ENCODE peak calls at places on chromosomes 16 and 17, in four cellular contexts. M, Y, S and P are unnamed samples. For H3K27me3, the result is how much of the 10 kb centered on the place peaks cover.

GRCh38 chr16:70711211-70711978 is 25.5 kb upstream of the MTSS2 start:
- DNase-seq in M (no peak), Y (no peak), S (no peak), P (no peak)

GRCh38 chr16:14070555-14070876 is 603 bp upstream of the MRTFB start:
- DNase-seq in M (no peak), Y (no peak), S (no peak), P (no peak)

GRCh38 chr17:15516150-15516549 is 47.1 kb downstream of the TVP23C start:
- DNase-seq in M (no peak), Y (no peak), S (no peak), P (no peak)

GRCh38 chr17:44502598-44503079 is 567 bp downstream of the GPATCH8 start:
- DNase-seq in M (no peak), Y (no peak), S (no peak), P (no peak)

GRCh38 chr16:50263940-50264929 is 2.1 kb upstream of the ADCY7 start:
- DNase-seq in M (no peak), Y (no peak), S (no peak), P (no peak)

GRCh38 chr16:47081113-47081512 is 62.6 kb downstream of the NETO2 start:
- DNase-seq in M (no peak), Y (no peak), S (no peak), P (no peak)

GRCh38 chr16:1430759-1431496 is at the start of gene PERCC1:
- DNase-seq in M (no peak), Y (no peak), S (no peak), P (no peak)

GRCh38 chr16:72658888-72659717 is 388.8 kb downstream of the ZFHX3 start:
- DNase-seq in M (no peak), Y (no peak), S (no peak), P (no peak)

GRCh38 chr16:75621170-75621477 is 2.0 kb downstream of the ADAT1 start:
- DNase-seq in M (no peak), Y (no peak), S (no peak), P (peak)

GRCh38 chr16:2838928-2839327 is 8.8 kb downstream of the ZG16B start:
- DNase-seq in M (peak), Y (no peak), S (no peak), P (no peak)

GRCh38 chr16:54813778-54814177 is 116.9 kb upstream of the IRX5 start:
- DNase-seq in M (no peak), Y (no peak), S (no peak), P (no peak)

GRCh38 chr16:5678371-5678770 is 580.8 kb upstream of the EEF2KMT start:
- DNase-seq in M (no peak), Y (no peak), S (no peak), P (no peak)

GRCh38 chr17:29145289-29146058 is 34.7 kb downstream of the MYO18A start:
- DNase-seq in M (peak), Y (no peak), S (peak), P (no peak)

GRCh38 chr17:12627776-12628491 is 37.8 kb upstream of the MYOCD start:
- DNase-seq in M (no peak), Y (no peak), S (no peak), P (no peak)

GRCh38 chr17:34375598-34375997 is 12.6 kb upstream of the CCL1 start:
- DNase-seq in M (no peak), Y (no peak), S (no peak), P (no peak)

GRCh38 chr16:22970191-22970845 is 156.4 kb downstream of the HS3ST2 start:
- DNase-seq in M (no peak), Y (no peak), S (no peak), P (no peak)

GRCh38 chr17:71325117-71325516 is 795.7 kb upstream of the SOX9 start:
- DNase-seq in M (no peak), Y (no peak), S (no peak), P (no peak)

GRCh38 chr16:46972971-46973456 is 460 bp downstream of the DNAJA2 start:
- DNase-seq in M (peak), Y (no peak), S (peak), P (no peak)

GRCh38 chr16:65473699-65474098 is 351.8 kb upstream of the CDH11 start:
- DNase-seq in M (no peak), Y (no peak), S (no peak), P (no peak)

GRCh38 chr16:1781758-1782407 is 488 bp downstream of the SPSB3 start:
- DNase-seq in M (peak), Y (no peak), S (no peak), P (no peak)

GRCh38 chr17:62804822-62805221 is 3.3 kb downstream of the MARCHF10 start:
- DNase-seq in M (no peak), Y (no peak), S (no peak), P (no peak)

GRCh38 chr16:5041604-5042133 is 7.9 kb upstream of the NAGPA start:
- DNase-seq in M (no peak), Y (no peak), S (no peak), P (no peak)

GRCh38 chr17:75069783-75070182 is 18.0 kb upstream of the SLC16A5 start:
- DNase-seq in M (no peak), Y (no peak), S (no peak), P (no peak)

GRCh38 chr16:66020642-66021041 is 345.8 kb upstream of the CDH5 start:
- DNase-seq in M (no peak), Y (no peak), S (no peak), P (no peak)

GRCh38 chr16:1812732-1813163 is 13.9 kb downstream of the HAGH start:
- DNase-seq in M (no peak), Y (no peak), S (peak), P (no peak)

GRCh38 chr16:19604911-19605310 is 49.4 kb downstream of the VPS35L start:
- DNase-seq in M (no peak), Y (no peak), S (no peak), P (no peak)

GRCh38 chr16:89323120-89323960 is 105.8 kb downstream of the ZNF778 start:
- DNase-seq in M (no peak), Y (no peak), S (peak), P (no peak)

GRCh38 chr16:47278571-47278970 is 134.8 kb upstream of the NETO2 start:
- DNase-seq in M (no peak), Y (no peak), S (no peak), P (no peak)

GRCh38 chr16:24054649-24055560 is 201.2 kb upstream of the CACNG3 start:
- DNase-seq in M (no peak), Y (no peak), S (no peak), P (no peak)

GRCh38 chr17:80785477-80786178 is 206.0 kb upstream of the CHMP6 start:
- DNase-seq in M (no peak), Y (no peak), S (peak), P (no peak)

GRCh38 chr17:81152288-81152848 is 12.9 kb upstream of the PVALEF start:
- DNase-seq in M (no peak), Y (no peak), S (no peak), P (no peak)

GRCh38 chr16:79839851-79840321 is 239.3 kb upstream of the MAF start:
- DNase-seq in M (no peak), Y (no peak), S (peak), P (no peak)

GRCh38 chr17:1643999-1644492 is 1.5 kb downstream of the SCARF1 start:
- DNase-seq in M (no peak), Y (no peak), S (no peak), P (no peak)

GRCh38 chr16:15954814-15955151 is 5.4 kb downstream of the ABCC1 start:
- DNase-seq in M (peak), Y (peak), S (no peak), P (no peak)

GRCh38 chr17:19705201-19705600 is 11.2 kb downstream of the SLC47A2 start:
- DNase-seq in M (no peak), Y (no peak), S (no peak), P (no peak)

GRCh38 chr16:50814541-50814940 is 72.7 kb downstream of the CYLD start:
- DNase-seq in M (no peak), Y (no peak), S (no peak), P (no peak)

GRCh38 chr17:47686661-47687327 is 7.2 kb upstream of the TBKBP1 start:
- DNase-seq in M (no peak), Y (no peak), S (no peak), P (no peak)

GRCh38 chr16:50065624-50066481 is at the start of gene HEATR3:
- DNase-seq in M (peak), Y (peak), S (peak), P (peak)

DNA sequence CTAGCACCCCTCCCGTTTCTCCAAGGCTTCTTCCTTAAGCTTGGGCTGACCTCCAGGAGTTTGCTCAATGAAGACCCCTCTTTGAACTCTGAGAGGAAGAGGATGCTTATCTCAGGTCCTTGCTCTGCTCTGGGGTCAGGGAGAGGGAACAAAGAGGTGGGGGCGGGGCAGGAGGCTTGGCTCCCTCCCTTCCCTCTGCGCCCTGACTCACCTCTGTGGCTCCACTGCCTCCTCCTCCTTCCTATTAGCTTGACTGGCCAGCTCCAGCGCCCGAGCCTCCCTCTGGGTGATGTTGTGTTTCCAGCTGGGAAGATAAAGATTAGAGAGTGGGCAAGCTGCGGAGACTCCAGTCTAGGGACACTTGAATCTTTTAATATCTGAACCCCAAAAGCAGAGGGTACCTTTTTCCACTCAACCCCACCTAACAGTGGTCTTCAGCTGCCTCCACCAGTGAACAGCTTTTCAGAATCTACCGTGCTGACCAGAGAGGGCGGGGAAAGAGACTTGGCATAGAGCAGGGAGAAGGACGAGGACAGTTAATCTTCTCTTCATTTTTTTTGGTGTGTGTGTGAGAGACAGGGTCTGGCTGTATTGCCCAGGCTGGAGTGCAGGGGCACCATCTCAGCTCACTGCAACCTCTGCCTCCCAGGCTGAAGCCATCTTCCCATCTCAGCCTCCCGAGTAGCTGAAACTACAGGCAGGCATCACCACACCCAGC is 6.7 kb downstream of the GIP start:
- DNase-seq in M (no peak), Y (no peak), S (no peak), P (no peak)
- TF ChIP-seq CTCF in M (no peak), Y (no peak), S (no peak), P (no peak)

DNA sequence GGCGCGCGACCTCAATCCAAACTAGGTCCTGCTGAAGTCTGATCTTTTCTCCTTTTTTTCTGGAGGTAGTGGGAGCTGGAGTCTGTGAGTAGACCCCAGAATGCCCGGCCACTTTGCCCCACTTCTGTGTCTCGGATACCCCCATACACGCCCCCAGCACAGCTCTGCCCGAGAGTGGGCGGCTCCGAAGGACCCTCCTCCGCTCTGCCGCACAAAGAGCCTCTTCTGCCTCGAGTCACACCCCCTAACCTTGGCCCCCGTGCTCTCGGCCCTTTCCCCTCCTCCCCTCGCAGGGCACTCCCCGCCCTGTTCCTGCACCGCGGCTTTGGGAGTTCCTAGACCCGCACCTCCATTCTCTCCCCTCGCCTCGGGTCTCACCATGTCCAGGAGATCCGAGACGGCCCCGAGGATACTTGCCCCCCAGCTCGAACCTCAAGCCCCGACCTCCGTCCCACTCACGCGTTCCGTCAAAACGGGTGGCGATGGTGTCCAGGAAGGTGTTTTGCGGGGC is 476 bp downstream of the KCNH4 start:
- DNase-seq in M (no peak), Y (no peak), S (no peak), P (no peak)
- H3K27me3 ChIP-seq in M (under half), Y (under half), S (under half), P (under half)

DNA sequence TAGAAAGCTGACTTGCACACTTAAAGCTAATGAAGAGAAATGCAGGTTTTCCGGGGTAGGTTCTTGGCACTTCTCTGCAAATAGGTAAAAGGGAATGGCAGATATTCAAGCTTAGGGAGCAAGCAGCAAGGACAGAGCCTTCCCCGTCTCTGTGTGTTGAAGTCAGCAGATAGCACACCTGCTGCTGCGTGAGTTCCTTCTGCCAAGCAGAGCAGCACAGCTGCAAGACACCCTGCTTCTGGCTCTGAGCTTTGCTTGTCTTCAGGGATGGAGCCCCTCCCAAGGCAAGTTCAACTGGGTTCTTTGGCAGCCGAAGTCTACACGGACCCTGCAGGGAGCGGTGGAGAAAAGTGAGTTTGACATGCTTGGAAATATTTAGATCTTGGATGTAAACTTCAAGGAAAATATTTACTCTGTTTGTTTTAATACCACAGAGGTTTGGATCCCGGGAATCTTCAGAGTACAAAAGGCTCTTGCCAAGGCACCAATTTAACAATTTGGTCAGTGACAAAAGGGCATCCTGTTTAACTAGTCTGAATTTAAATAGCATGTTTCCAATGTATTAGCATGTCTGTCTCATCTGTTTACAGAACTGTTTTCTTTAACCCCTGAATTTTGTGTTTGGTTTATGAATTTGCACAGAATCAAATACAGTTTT is 113.4 kb upstream of the KCNJ16 start:
- DNase-seq in M (no peak), Y (no peak), S (peak), P (no peak)
- TF ChIP-seq CTCF in M (no peak), Y (no peak), S (no peak), P (no peak)

GRCh38 chr17:79519601-79520000 is 91.2 kb downstream of the RBFOX3 start:
- DNase-seq in M (no peak), Y (no peak), S (no peak), P (no peak)
- H3K27me3 ChIP-seq in M (under half), Y (under half), S (under half), P (under half)

GRCh38 chr17:76579281-76579680 is 6.4 kb downstream of the ST6GALNAC2 start:
- DNase-seq in M (no peak), Y (no peak), S (no peak), P (no peak)
- TF ChIP-seq CTCF in M (no peak), Y (no peak), S (no peak), P (no peak)

GRCh38 chr16:87618216-87618615 is 15.9 kb downstream of the JPH3 start:
- DNase-seq in M (no peak), Y (no peak), S (no peak), P (no peak)

GRCh38 chr16:87621976-87622713 is 19.8 kb downstream of the JPH3 start:
- DNase-seq in M (no peak), Y (no peak), S (no peak), P (no peak)

GRCh38 chr16:87620201-87620495 is 17.8 kb downstream of the JPH3 start:
- DNase-seq in M (no peak), Y (no peak), S (no peak), P (no peak)

GRCh38 chr16:87621550-87621829 is 19.2 kb downstream of the JPH3 start:
- DNase-seq in M (no peak), Y (no peak), S (no peak), P (no peak)

DNA sequence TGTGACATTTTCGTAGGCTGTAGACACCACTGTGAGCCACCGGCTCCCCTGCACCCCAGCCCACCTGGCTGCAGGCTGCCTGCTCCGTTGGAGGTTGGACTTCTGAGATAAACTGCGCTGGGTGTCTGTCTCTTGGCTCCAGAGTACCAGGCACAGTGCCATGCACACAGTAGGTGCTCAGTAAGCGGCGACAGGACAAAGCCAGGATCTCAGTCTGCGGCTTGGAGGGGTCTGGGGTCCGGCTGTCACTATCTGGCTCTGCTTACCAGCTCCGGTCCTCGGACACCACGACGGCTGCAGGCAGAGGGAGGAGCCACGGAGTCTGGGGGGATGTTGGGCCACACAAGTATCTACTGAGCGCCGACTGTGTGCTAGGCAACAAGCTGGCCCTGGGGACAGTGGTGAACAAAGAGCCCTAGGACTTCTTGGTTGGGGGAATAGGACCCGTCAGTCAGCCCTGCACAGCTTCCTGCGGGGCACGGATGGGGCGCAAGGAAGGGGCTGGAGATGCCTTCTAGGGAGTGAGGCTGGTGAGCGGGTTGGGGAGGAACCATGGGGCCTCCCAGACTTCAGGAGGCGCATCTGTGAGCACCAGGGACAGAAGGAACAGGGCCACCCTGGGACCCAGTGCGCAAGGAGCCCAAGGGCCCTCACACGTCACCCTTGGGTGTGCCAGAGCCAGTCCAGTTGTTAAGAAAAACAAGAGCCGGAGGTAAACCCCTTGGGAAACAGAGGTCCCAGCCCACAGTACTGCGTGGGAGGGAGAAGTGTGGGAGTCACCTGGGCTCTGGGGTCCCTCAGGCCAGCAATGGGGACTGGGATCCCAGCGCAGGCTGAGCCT is 17.3 kb downstream of the JPH3 start:
- DNase-seq in M (no peak), Y (no peak), S (no peak), P (no peak)
- H3K27me3 ChIP-seq in M (under half), Y (under half), S (under half), P (under half)